ENCODE peak calls at places on chromosomes 2 and 18, in six cellular contexts. H is hepatocyte, J is MM.1S, F is left lung, X is colonic mucosa, V is neural progenitor cell. A is an unnamed sample.

GRCh38 chr18:75280427-75281280 is 70.1 kb downstream of the TSHZ1 start:
- DNase-seq in H (no peak), J (no peak), F (no peak), X (no peak), V (no peak), A (no peak)

GRCh38 chr2:220147186-220147585 is 519.8 kb downstream of the SLC4A3 start:
- DNase-seq in H (no peak), J (no peak), F (no peak), X (no peak), V (no peak), A (no peak)

GRCh38 chr2:11203480-11203879 is 48.2 kb downstream of the SLC66A3 start:
- DNase-seq in H (no peak), J (no peak), F (no peak), X (no peak), V (no peak), A (no peak)

GRCh38 chr2:20223345-20224190 is 1.4 kb downstream of the SDC1 start:
- DNase-seq in H (peak; percentile 76), J (peak; percentile 63), F (peak; percentile 84), X (no peak), V (peak; percentile 72), A (no peak)

GRCh38 chr18:32469190-32469611 is 1.5 kb downstream of the GAREM1 start:
- DNase-seq in H (peak; percentile 58), J (peak; percentile 58), F (peak; percentile 61), X (peak; percentile 47), V (peak; percentile 48), A (peak; percentile 24)

GRCh38 chr2:178205853-178206516 is 11.7 kb downstream of the OSBPL6 start:
- DNase-seq in H (no peak), J (no peak), F (no peak), X (no peak), V (no peak), A (no peak)

GRCh38 chr2:96503637-96504243 is 1.4 kb downstream of the NEURL3 start:
- DNase-seq in H (no peak), J (no peak), F (no peak), X (no peak), V (no peak), A (no peak)

GRCh38 chr2:178761759-178762371 is 45.4 kb downstream of the TTN start:
- DNase-seq in H (peak; percentile 77), J (peak; percentile 76), F (no peak), X (peak; percentile 19), V (peak; percentile 85), A (no peak)

DNA sequence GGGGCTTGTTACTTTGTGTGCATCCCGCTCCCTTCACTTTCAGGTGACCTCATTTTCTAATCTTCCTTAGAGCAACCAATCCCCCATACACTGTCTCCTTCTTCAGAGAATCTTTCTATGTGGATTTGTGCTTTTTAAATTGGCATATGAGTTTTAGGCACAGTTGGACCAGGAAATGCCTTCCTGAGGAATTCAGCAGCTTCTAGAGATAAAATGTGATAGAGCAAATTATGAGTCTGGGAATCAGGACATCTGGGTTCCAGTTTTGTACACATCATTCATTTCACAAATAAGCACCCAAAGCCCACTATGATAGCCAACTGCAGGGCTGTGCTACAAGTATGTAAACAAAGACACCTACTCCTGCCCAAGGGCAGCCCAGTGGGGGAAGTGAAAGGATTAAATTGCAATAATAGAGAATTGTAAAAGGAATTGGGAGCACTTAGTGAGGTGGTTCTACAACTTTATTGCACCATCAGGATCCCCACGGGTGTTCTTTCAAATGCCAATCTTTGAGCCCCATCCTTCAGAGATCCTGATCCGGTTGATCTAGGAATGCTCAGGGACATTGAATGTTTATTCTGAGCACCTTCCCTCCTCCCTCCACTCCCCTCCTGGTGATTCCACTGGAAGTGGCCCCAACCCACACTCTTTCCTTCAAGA is 11.3 kb upstream of the KCMF1 start:
- DNase-seq in H (no peak), J (no peak), F (no peak), X (no peak), V (peak; percentile 33), A (no peak)
- H3K4me3 ChIP-seq in H (no peak overlapping the region), J (no peak overlapping the region), F (no peak overlapping the region), X (no peak overlapping the region), V (no peak overlapping the region), A (no peak overlapping the region)

GRCh38 chr2:43361286-43361685 is 134.9 kb upstream of the ZFP36L2 start:
- DNase-seq in H (no peak), J (no peak), F (no peak), X (no peak), V (no peak), A (no peak)
- H3K4me1 ChIP-seq in H (peaks cover 18% of the 10 kb centered on the region), J (no peaks in the 10 kb centered on the region), F (no peaks in the 10 kb centered on the region), X (no peaks in the 10 kb centered on the region), V (no peaks in the 10 kb centered on the region), A (peaks cover 30% of the 10 kb centered on the region)

GRCh38 chr2:113233593-113234550 is 44.8 kb downstream of the PAX8 start:
- DNase-seq in H (peak; percentile 56), J (no peak), F (no peak), X (no peak), V (no peak), A (no peak)

GRCh38 chr2:113240150-113240914 is 38.4 kb downstream of the PAX8 start:
- DNase-seq in H (peak; percentile 60), J (peak; percentile 27), F (peak; percentile 89), X (peak; percentile 66), V (no peak), A (peak; percentile 90)

GRCh38 chr2:113234721-113235346 is 43.9 kb downstream of the PAX8 start:
- DNase-seq in H (no peak), J (no peak), F (no peak), X (no peak), V (no peak), A (no peak)

GRCh38 chr2:113237604-113238003 is 41.1 kb downstream of the PAX8 start:
- DNase-seq in H (no peak), J (no peak), F (no peak), X (no peak), V (no peak), A (no peak)

GRCh38 chr2:113236367-113237159 is 42.2 kb downstream of the PAX8 start:
- DNase-seq in H (no peak), J (no peak), F (no peak), X (no peak), V (no peak), A (no peak)
- H3K4me3 ChIP-seq in H (no peak overlapping the region), J (peak overlapping the region; percentile 75), F (peak overlapping the region; percentile 7), X (no peak overlapping the region), V (no peak overlapping the region), A (peak overlapping the region; percentile 66)

GRCh38 chr2:202036601-202037037 is 3.0 kb downstream of the FZD7 start:
- DNase-seq in H (no peak), J (no peak), F (no peak), X (no peak), V (peak; percentile 91), A (no peak)

GRCh38 chr2:202038471-202039277 is 5.0 kb downstream of the FZD7 start:
- DNase-seq in H (peak; percentile 60), J (no peak), F (no peak), X (no peak), V (peak; percentile 48), A (peak; percentile 25)

GRCh38 chr2:202035941-202036372 is 2.3 kb downstream of the FZD7 start:
- DNase-seq in H (no peak), J (no peak), F (peak; percentile 75), X (no peak), V (peak; percentile 60), A (no peak)

GRCh38 chr2:202035089-202035940 is 1.7 kb downstream of the FZD7 start:
- DNase-seq in H (peak; percentile 83), J (no peak), F (peak; percentile 85), X (peak; percentile 55), V (peak; percentile 85), A (peak; percentile 64)

DNA sequence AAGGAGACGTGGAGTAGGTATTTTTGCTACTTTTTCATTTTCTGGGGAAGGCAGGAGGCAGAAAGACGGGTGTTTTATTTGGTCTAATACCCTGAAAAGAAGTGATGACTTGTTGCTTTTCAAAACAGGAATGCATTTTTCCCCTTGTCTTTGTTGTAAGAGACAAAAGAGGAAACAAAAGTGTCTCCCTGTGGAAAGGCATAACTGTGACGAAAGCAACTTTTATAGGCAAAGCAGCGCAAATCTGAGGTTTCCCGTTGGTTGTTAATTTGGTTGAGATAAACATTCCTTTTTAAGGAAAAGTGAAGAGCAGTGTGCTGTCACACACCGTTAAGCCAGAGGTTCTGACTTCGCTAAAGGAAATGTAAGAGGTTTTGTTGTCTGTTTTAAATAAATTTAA is 3.4 kb downstream of the FZD7 start:
- DNase-seq in H (no peak), J (no peak), F (no peak), X (no peak), V (peak; percentile 60), A (no peak)
- H3K4me1 ChIP-seq in H (peaks cover 22% of the 10 kb centered on the region), J (peaks cover 3% of the 10 kb centered on the region), F (peaks cover 5% of the 10 kb centered on the region), X (peaks cover 8% of the 10 kb centered on the region), V (peaks cover 33% of the 10 kb centered on the region), A (peaks cover 70% of the 10 kb centered on the region)

GRCh38 chr2:120735750-120736170 is at the start of gene GLI2:
- DNase-seq in H (peak; percentile 92), J (peak; percentile 39), F (peak; percentile 85), X (peak; percentile 71), V (peak; percentile 95), A (peak; percentile 72)

GRCh38 chr2:120736955-120737801 is 1.5 kb downstream of the GLI2 start:
- DNase-seq in H (peak; percentile 84), J (no peak), F (no peak), X (peak; percentile 52), V (peak; percentile 94), A (peak; percentile 48)

GRCh38 chr2:120733238-120733942 is 2.3 kb upstream of the GLI2 start:
- DNase-seq in H (no peak), J (no peak), F (no peak), X (peak; percentile 14), V (no peak), A (no peak)

GRCh38 chr2:120736202-120736954 is 710 bp downstream of the GLI2 start:
- DNase-seq in H (no peak), J (no peak), F (peak; percentile 76), X (peak; percentile 31), V (peak; percentile 91), A (no peak)

GRCh38 chr2:120734930-120735611 is 597 bp upstream of the GLI2 start:
- DNase-seq in H (no peak), J (no peak), F (no peak), X (peak; percentile 15), V (peak; percentile 69), A (no peak)
- H3K4me3 ChIP-seq in H (no peak overlapping the region), J (no peak overlapping the region), F (peak overlapping the region; percentile 33), X (no peak overlapping the region), V (peak overlapping the region; percentile 89), A (peak overlapping the region; percentile 69)

GRCh38 chr2:205702576-205702975 is 20.3 kb downstream of the NRP2 start:
- DNase-seq in H (no peak), J (no peak), F (no peak), X (no peak), V (no peak), A (no peak)

GRCh38 chr2:205699554-205700289 is 17.4 kb downstream of the NRP2 start:
- DNase-seq in H (no peak), J (no peak), F (no peak), X (no peak), V (no peak), A (no peak)

GRCh38 chr2:205701509-205701908 is 19.2 kb downstream of the NRP2 start:
- DNase-seq in H (no peak), J (no peak), F (no peak), X (no peak), V (no peak), A (no peak)

GRCh38 chr2:205698556-205699282 is 16.4 kb downstream of the NRP2 start:
- DNase-seq in H (no peak), J (no peak), F (no peak), X (no peak), V (peak; percentile 85), A (no peak)

GRCh38 chr2:205700331-205701132 is 18.2 kb downstream of the NRP2 start:
- DNase-seq in H (peak; percentile 76), J (no peak), F (no peak), X (no peak), V (peak; percentile 42), A (no peak)
- H3K4me1 ChIP-seq in H (peaks cover 22% of the 10 kb centered on the region), J (no peaks in the 10 kb centered on the region), F (peaks cover 27% of the 10 kb centered on the region), X (no peaks in the 10 kb centered on the region), V (peaks cover 90% of the 10 kb centered on the region), A (peaks cover 47% of the 10 kb centered on the region)